ENCODE peak calls at places on chromosomes 12 and 14, in ten cellular contexts. M is NCI-H1417; R is NCI-H82; S is substantia nigra; V is stimulated activated naive CD8-positive, alpha-beta T cell treated with anti-CD3 and anti-CD28 coated beads, Interleukin-15, Interleukin-2, amounts not matched to agents 100 U/mL and 50 U/mL, for 24 hours; F is activated T-cell treated with anti-CD3 and anti-CD28 coated beads, Interleukin-2, amount 50 U/mL, for 72 hours; E is tibial artery; G is SHP77; H is HEK293T; B is KBM-7. L is an unnamed sample.

GRCh38 chr12:15583804-15584203 is 205.4 kb downstream of the EPS8 start:
- DNase-seq in M (no peak), F (no peak), E (no peak), S (no peak), H (no peak), B (no peak), G (no peak), V (no peak), R (no peak), L (no peak)

GRCh38 chr14:54652188-54652889 is 85.4 kb downstream of the SAMD4A start:
- DNase-seq in V (no peak), M (no peak), B (no peak), H (peak; percentile 54), F (no peak), G (no peak), R (no peak), E (peak; percentile 93), S (no peak), L (no peak)

GRCh38 chr14:53896773-53897172 is 59.9 kb downstream of the BMP4 start:
- DNase-seq in G (no peak), V (no peak), R (no peak), B (no peak), E (no peak), S (no peak), F (no peak), H (no peak), M (no peak), L (no peak)

GRCh38 chr12:88468546-88468945 is 111.7 kb downstream of the KITLG start:
- DNase-seq in F (no peak), E (no peak), S (no peak), G (no peak), H (no peak), V (no peak), M (no peak), R (no peak), B (no peak), L (no peak)

GRCh38 chr14:90696728-90697127 is 119.5 kb downstream of the TTC7B start:
- DNase-seq in B (no peak), G (no peak), S (no peak), R (no peak), V (no peak), F (no peak), H (no peak), E (no peak), M (peak; percentile 48), L (no peak)

GRCh38 chr12:47219243-47219642 is 139.5 kb upstream of the AMIGO2 start:
- DNase-seq in H (no peak), R (no peak), M (no peak), F (no peak), S (no peak), V (no peak), B (no peak), G (no peak), E (no peak), L (no peak)

GRCh38 chr14:57009585-57010515 is 199.6 kb upstream of the OTX2 start:
- DNase-seq in R (peak; percentile 100), F (no peak), S (no peak), G (no peak), M (no peak), V (no peak), E (no peak), B (peak; percentile 61), H (peak; percentile 11), L (no peak)

GRCh38 chr12:130992448-130992847 is 38.7 kb downstream of the ADGRD1 start:
- DNase-seq in H (no peak), R (no peak), G (no peak), F (no peak), E (no peak), M (peak; percentile 74), B (no peak), V (no peak), S (no peak), L (no peak)